ENCODE peak calls at places on chromosome 17, in five cellular contexts. B, L, U, V and Q are unnamed samples.

GRCh38 chr17:80513892-80514291 is 30.7 kb upstream of the RPTOR start:
- DNase-seq in B (no peak), L (peak; percentile 58), V (no peak), U (no peak), Q (no peak)

GRCh38 chr17:63437287-63438091 is 8.6 kb downstream of the CYB561 start:
- DNase-seq in B (no peak), V (no peak), U (no peak), L (no peak), Q (no peak)

GRCh38 chr17:82339634-82340580 is 6.3 kb upstream of the SECTM1 start:
- DNase-seq in L (no peak), U (no peak), B (peak; percentile 62), V (no peak), Q (no peak)

GRCh38 chr17:1193300-1193699 is 13.5 kb upstream of the ABR start:
- DNase-seq in B (no peak), L (no peak), V (no peak), U (no peak), Q (no peak)

GRCh38 chr17:9051561-9051960 is 30.3 kb downstream of the NTN1 start:
- DNase-seq in B (no peak), L (no peak), V (no peak), U (no peak), Q (no peak)

GRCh38 chr17:77442976-77443742 is 302.4 kb downstream of the SEC14L1 start:
- DNase-seq in V (no peak), B (no peak), L (no peak), U (no peak), Q (no peak)

GRCh38 chr17:16287563-16288027 is 65.7 kb downstream of the CENPV start:
- DNase-seq in L (peak; percentile 77), V (peak; percentile 55), B (peak; percentile 60), U (no peak), Q (no peak)

GRCh38 chr17:74181341-74181740 is 22.1 kb upstream of the RPL38 start:
- DNase-seq in V (no peak), U (no peak), B (no peak), L (no peak), Q (no peak)

GRCh38 chr17:70563301-70563820 is 394.0 kb downstream of the KCNJ2 start:
- DNase-seq in L (no peak), U (no peak), V (no peak), B (no peak), Q (no peak)

GRCh38 chr17:44636562-44636961 is 19.7 kb upstream of the MEIOC start:
- DNase-seq in V (peak; percentile 68), U (no peak), B (peak; percentile 69), L (peak; percentile 23), Q (no peak)

GRCh38 chr17:73650617-73651200 is 6.5 kb upstream of the SDK2 start:
- DNase-seq in V (no peak), L (no peak), B (no peak), U (peak; percentile 25), Q (no peak)

GRCh38 chr17:36195474-36196098 is 972 bp downstream of the CCL3L1 start:
- DNase-seq in V (no peak), L (no peak), B (no peak), U (no peak), Q (peak; percentile 48)

DNA sequence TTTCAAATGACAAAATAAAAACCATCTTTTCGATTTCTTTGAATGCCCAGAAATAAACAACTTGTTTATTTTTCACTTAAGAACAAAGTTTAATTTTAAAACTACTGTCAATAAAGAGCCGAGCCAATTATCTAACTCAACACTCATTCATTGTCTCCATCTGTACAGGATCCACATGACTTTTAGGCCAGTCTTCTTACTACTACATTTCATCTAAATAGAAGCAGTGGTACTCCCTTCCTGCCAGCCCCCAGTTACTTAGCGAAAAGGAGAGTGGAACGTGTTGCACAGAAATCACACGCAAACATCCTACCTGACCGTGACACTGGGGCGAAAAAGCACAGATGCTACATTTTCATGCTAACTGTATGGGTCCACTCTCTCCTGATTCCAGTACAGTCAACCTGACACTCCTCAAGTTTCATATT is 1.2 kb downstream of the GNA13 start:
- DNase-seq in V (no peak), B (no peak), U (no peak), L (no peak), Q (no peak)
- TF ChIP-seq CTCF in V (no peak), B (no peak), U (no peak), L (no peak), Q (no peak)

GRCh38 chr17:38870259-38871165 is 654 bp downstream of the LASP1 start:
- DNase-seq in V (peak; percentile 19), L (no peak), U (peak; percentile 90), B (peak; percentile 73), Q (peak; percentile 49)

GRCh38 chr17:38869647-38870258 is at the start of gene LASP1:
- DNase-seq in B (peak; percentile 90), U (peak; percentile 94), V (peak; percentile 83), L (no peak), Q (peak; percentile 86)

GRCh38 chr17:38872671-38873385 is 3.0 kb downstream of the LASP1 start:
- DNase-seq in L (no peak), U (no peak), V (no peak), B (peak; percentile 61), Q (no peak)

GRCh38 chr17:38871992-38872605 is 2.2 kb downstream of the LASP1 start:
- DNase-seq in L (no peak), B (no peak), V (no peak), U (no peak), Q (no peak)

GRCh38 chr17:38871247-38871991 is 1.6 kb downstream of the LASP1 start:
- DNase-seq in L (no peak), B (peak; percentile 94), V (peak; percentile 81), U (peak; percentile 79), Q (no peak)
- TF ChIP-seq CTCF in L (no peak), B (peak; percentile 55), V (peak; percentile 25), U (peak; percentile 7), Q (no peak)

DNA sequence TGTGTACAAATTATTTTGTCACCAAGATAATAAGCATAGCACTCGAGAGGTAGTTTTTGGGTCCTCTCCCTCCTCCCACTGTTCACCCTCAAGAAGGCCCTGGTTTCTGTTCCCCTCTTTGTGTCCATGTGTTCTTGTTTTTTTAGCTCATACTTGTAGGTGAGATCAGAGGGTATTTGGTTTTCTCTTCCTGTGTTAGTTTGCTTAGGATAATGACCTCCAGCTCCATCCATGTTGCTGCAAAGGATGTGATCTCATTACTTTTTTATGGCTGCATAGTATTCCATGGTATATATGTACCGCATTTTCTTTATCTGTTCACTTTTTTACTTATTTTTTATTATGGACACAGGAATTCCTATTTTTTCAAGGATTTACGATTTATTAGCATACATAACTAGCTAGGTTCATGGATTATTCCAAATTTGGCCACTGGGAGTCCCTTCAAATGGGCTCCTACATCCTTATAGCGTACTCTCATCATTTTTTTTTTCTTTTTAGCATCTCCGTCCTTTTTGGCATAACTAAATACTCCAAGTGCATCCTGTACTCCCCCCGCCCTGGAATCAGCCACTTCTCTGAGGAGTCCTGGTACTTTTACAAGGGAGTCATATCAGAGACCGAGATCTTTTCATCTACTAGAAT is 7.3 kb downstream of the TADA2A start:
- DNase-seq in L (no peak), V (peak; percentile 25), B (peak; percentile 35), U (no peak), Q (no peak)
- TF ChIP-seq CTCF in L (no peak), V (peak; percentile 53), B (peak; percentile 28), U (peak; percentile 10), Q (no peak)

GRCh38 chr17:55305321-55306087 is 40.7 kb downstream of the HLF start:
- DNase-seq in V (no peak), B (no peak), L (no peak), U (no peak), Q (no peak)

GRCh38 chr17:55304171-55304859 is 39.6 kb downstream of the HLF start:
- DNase-seq in V (no peak), B (no peak), U (no peak), L (no peak), Q (no peak)

GRCh38 chr17:55303008-55303493 is 38.3 kb downstream of the HLF start:
- DNase-seq in V (no peak), U (no peak), L (no peak), B (no peak), Q (no peak)

GRCh38 chr17:55302407-55302787 is 37.6 kb downstream of the HLF start:
- DNase-seq in B (no peak), L (no peak), V (no peak), U (no peak), Q (no peak)

DNA sequence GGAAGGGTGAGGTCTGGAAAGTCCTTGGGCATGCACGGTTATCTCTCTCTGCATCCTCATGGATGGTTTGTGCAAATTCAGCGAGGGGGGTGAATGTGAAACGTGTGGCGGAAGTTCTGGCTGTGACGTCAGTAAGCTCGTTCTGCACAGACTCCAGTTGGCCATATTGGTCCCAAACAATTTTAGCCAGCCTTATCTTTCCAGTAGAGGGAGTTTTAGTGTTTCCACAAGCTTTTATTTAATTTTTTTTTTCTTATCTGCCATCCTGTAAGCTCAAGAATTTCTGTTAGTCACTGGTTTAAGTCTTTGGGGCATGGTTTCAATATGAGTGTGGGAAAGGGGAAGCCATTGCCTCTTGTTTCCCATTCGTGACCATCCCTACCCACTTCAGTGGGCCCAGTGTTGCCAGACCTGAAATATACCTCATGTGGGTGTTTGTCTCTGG is 39.0 kb downstream of the HLF start:
- DNase-seq in U (no peak), V (peak; percentile 22), B (no peak), L (no peak), Q (no peak)
- TF ChIP-seq CTCF in U (no peak), V (peak; percentile 26), B (peak; percentile 10), L (no peak), Q (no peak)

DNA sequence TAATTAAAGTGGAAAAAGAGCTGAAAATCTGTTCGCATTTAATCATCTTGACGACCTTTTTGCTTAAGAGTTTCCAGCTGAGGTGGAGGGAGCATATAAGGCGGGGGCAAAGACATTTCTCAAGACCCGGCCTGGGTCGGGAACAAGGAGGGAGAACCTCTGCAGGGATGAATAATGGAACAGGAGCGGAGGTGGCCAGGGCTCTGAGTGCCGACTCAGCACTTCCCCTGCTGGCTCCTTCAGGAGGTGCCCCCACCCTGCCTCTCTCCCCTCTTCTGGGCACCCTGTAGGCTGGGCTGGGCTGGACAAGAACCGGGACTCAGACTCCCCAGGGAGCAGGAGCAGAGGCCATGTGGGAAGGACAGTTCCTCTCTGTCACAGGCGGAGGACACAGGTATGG is 7.9 kb upstream of the NGFR start:
- DNase-seq in L (no peak), U (no peak), B (no peak), V (no peak), Q (no peak)
- TF ChIP-seq CTCF in L (no peak), U (no peak), B (no peak), V (no peak), Q (no peak)

GRCh38 chr17:11925271-11926021 is 71.8 kb downstream of the ZNF18 start:
- DNase-seq in U (no peak), B (no peak), L (no peak), V (no peak), Q (no peak)

GRCh38 chr17:11921296-11921695 is 76.0 kb downstream of the ZNF18 start:
- DNase-seq in B (no peak), V (no peak), L (no peak), U (no peak), Q (no peak)

GRCh38 chr17:11928436-11928835 is 68.8 kb downstream of the ZNF18 start:
- DNase-seq in L (no peak), U (no peak), V (no peak), B (no peak), Q (no peak)

GRCh38 chr17:11917415-11917814 is 79.9 kb downstream of the ZNF18 start:
- DNase-seq in B (no peak), V (no peak), U (no peak), L (no peak), Q (no peak)

GRCh38 chr17:11922634-11923033 is 74.6 kb downstream of the ZNF18 start:
- DNase-seq in B (no peak), V (no peak), U (no peak), L (no peak), Q (no peak)
- TF ChIP-seq CTCF in B (no peak), V (no peak), U (no peak), L (no peak), Q (no peak)